ENCODE peak calls at places on chromosomes 13 and 19, in six cellular contexts. V, R, X, M, W and H are unnamed samples.

GRCh38 chr13:37479901-37480300 is 118.7 kb downstream of the POSTN start:
- ATAC-seq in V (no peak), R (no peak), X (no peak), M (no peak), W (no peak), H (no peak)

GRCh38 chr19:31491246-31491645 is 142.0 kb upstream of the TSHZ3 start:
- ATAC-seq in V (no peak), R (no peak), X (no peak), M (no peak), W (no peak), H (no peak)

GRCh38 chr19:3977242-3978143 is 6.6 kb upstream of the DAPK3 start:
- ATAC-seq in V (peak), R (peak), X (peak), M (peak), W (no peak), H (no peak)

GRCh38 chr13:32233062-32233461 is 82.1 kb downstream of the ZAR1L start:
- ATAC-seq in V (no peak), R (no peak), X (no peak), M (no peak), W (no peak), H (no peak)

GRCh38 chr13:73288596-73288995 is 229.8 kb downstream of the KLF5 start:
- ATAC-seq in V (no peak), R (no peak), X (no peak), M (no peak), W (no peak), H (no peak)

GRCh38 chr13:25347156-25347555 is 24.6 kb upstream of the ATP8A2 start:
- ATAC-seq in V (no peak), R (no peak), X (no peak), M (peak), W (no peak), H (no peak)

GRCh38 chr13:101569807-101570206 is 117.3 kb downstream of the ITGBL1 start:
- ATAC-seq in V (no peak), R (no peak), X (no peak), M (no peak), W (no peak), H (no peak)

GRCh38 chr19:45056831-45057230 is 18.0 kb downstream of the CLASRP start:
- ATAC-seq in V (no peak), R (no peak), X (no peak), M (no peak), W (no peak), H (no peak)

GRCh38 chr19:51715850-51716249 is 7.9 kb downstream of the HAS1 start:
- ATAC-seq in V (no peak), R (no peak), X (no peak), M (no peak), W (no peak), H (no peak)

GRCh38 chr19:42568006-42568405 is 26.7 kb downstream of the CEACAM8 start:
- ATAC-seq in V (no peak), R (peak), X (no peak), M (no peak), W (peak), H (no peak)

GRCh38 chr13:73715910-73716257 is 418.3 kb downstream of the KLF12 start:
- ATAC-seq in V (no peak), R (no peak), X (no peak), M (no peak), W (peak), H (no peak)

GRCh38 chr19:38893341-38893771 is 6.1 kb downstream of the SIRT2 start:
- ATAC-seq in V (no peak), R (no peak), X (no peak), M (no peak), W (no peak), H (no peak)

GRCh38 chr19:55097864-55098715 is 19.3 kb downstream of the PPP1R12C start:
- ATAC-seq in V (no peak), R (peak), X (no peak), M (no peak), W (no peak), H (no peak)

GRCh38 chr13:51523082-51523518 is 61.2 kb upstream of the WDFY2 start:
- ATAC-seq in V (no peak), R (no peak), X (peak), M (peak), W (peak), H (no peak)

GRCh38 chr13:99151516-99151915 is 49.1 kb upstream of the UBAC2 start:
- ATAC-seq in V (peak), R (no peak), X (peak), M (no peak), W (peak), H (no peak)

GRCh38 chr19:4744451-4745170 is 21.0 kb upstream of the DPP9 start:
- ATAC-seq in V (peak), R (peak), X (peak), M (peak), W (peak), H (peak)

GRCh38 chr13:39811696-39812095 is 156.2 kb downstream of the COG6 start:
- ATAC-seq in V (peak), R (no peak), X (peak), M (peak), W (peak), H (no peak)

GRCh38 chr19:46182476-46182875 is 34.4 kb downstream of the IGFL2 start:
- ATAC-seq in V (no peak), R (no peak), X (no peak), M (no peak), W (no peak), H (no peak)

GRCh38 chr13:113647351-113648217 is 10.4 kb downstream of the ATP4B start:
- ATAC-seq in V (no peak), R (peak), X (peak), M (peak), W (no peak), H (peak)

GRCh38 chr19:39082745-39083598 is 1.2 kb upstream of the ACP7 start:
- ATAC-seq in V (no peak), R (no peak), X (no peak), M (no peak), W (no peak), H (no peak)

GRCh38 chr19:30896551-30896950 is 452.7 kb downstream of the TSHZ3 start:
- ATAC-seq in V (no peak), R (no peak), X (no peak), M (no peak), W (no peak), H (no peak)

GRCh38 chr13:21124853-21125252 is 51.5 kb downstream of the SKA3 start:
- ATAC-seq in V (no peak), R (no peak), X (peak), M (peak), W (no peak), H (no peak)

GRCh38 chr13:113186061-113186900 is 22.2 kb downstream of the PCID2 start:
- ATAC-seq in V (no peak), R (no peak), X (no peak), M (no peak), W (peak), H (no peak)

GRCh38 chr19:19595171-19595701 is 23.3 kb downstream of the PBX4 start:
- ATAC-seq in V (no peak), R (peak), X (no peak), M (no peak), W (no peak), H (peak)

GRCh38 chr13:110338441-110339101 is 31.5 kb downstream of the COL4A2 start:
- ATAC-seq in V (no peak), R (no peak), X (no peak), M (no peak), W (no peak), H (peak)
- TF ChIP-seq EP300 in V (no peak), R (no peak), X (no peak), M (no peak), W (no peak), H (no peak)

GRCh38 chr13:41463823-41464602 is 6.7 kb downstream of the RGCC start:
- ATAC-seq in V (peak), R (no peak), X (no peak), M (no peak), W (peak), H (no peak)

GRCh38 chr13:41468631-41469030 is 11.3 kb downstream of the RGCC start:
- ATAC-seq in V (no peak), R (no peak), X (no peak), M (no peak), W (no peak), H (no peak)

GRCh38 chr13:41467546-41467945 is 10.2 kb downstream of the RGCC start:
- ATAC-seq in V (no peak), R (no peak), X (no peak), M (no peak), W (no peak), H (no peak)

GRCh38 chr13:41465215-41465907 is 8.0 kb downstream of the RGCC start:
- ATAC-seq in V (peak), R (peak), X (no peak), M (no peak), W (peak), H (peak)

DNA sequence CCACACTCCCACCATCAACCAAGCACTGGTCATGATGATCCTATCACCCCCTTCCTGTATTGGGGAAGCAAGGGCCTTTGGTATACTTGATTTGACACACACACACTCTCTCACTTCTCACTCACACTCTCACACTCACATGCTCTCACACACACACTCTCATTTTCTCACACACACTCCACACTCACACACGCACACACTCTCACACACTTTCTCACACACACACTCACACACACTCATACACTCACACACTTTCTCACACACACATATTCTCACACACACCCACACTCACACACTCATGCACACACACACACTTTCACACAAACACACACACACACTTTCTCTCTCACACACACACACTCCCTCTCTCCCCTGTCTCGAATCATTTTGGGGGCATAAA is 8.6 kb downstream of the RGCC start:
- ATAC-seq in V (no peak), R (no peak), X (no peak), M (no peak), W (no peak), H (no peak)
- TF ChIP-seq POLR2A in V (no peak), R (peak), X (no peak), M (no peak), W (no peak), H (no peak)

GRCh38 chr13:77494226-77494625 is 41.3 kb upstream of the SCEL start:
- ATAC-seq in V (no peak), R (no peak), X (no peak), M (no peak), W (no peak), H (no peak)

GRCh38 chr13:77489566-77490337 is 45.8 kb upstream of the SCEL start:
- ATAC-seq in V (no peak), R (no peak), X (peak), M (no peak), W (peak), H (no peak)

GRCh38 chr13:77492982-77493381 is 42.5 kb upstream of the SCEL start:
- ATAC-seq in V (peak), R (peak), X (peak), M (peak), W (peak), H (peak)
- TF ChIP-seq EP300 in V (no peak), R (no peak), X (no peak), M (no peak), W (no peak), H (no peak)

GRCh38 chr19:9818734-9819589 is at the start of gene FBXL12:
- ATAC-seq in V (peak), R (peak), X (peak), M (peak), W (peak), H (peak)
- TF ChIP-seq POLR2A in V (peak), R (peak), X (peak), M (peak), W (peak), H (peak)

GRCh38 chr19:33086955-33087354 is 6.0 kb downstream of the GPATCH1 start:
- ATAC-seq in V (no peak), R (no peak), X (no peak), M (no peak), W (no peak), H (no peak)

GRCh38 chr19:33085570-33086128 is 4.7 kb downstream of the GPATCH1 start:
- ATAC-seq in V (no peak), R (no peak), X (no peak), M (no peak), W (no peak), H (no peak)

GRCh38 chr19:33075519-33075918 is 5.5 kb upstream of the GPATCH1 start:
- ATAC-seq in V (no peak), R (no peak), X (no peak), M (no peak), W (no peak), H (no peak)

GRCh38 chr19:33080761-33081681 is at the start of gene GPATCH1:
- ATAC-seq in V (peak), R (peak), X (peak), M (peak), W (peak), H (peak)
- TF ChIP-seq EP300 in V (no peak), R (no peak), X (no peak), M (peak), W (no peak), H (no peak)

GRCh38 chr19:18501832-18502231 is 20.0 kb downstream of the ELL start:
- ATAC-seq in V (no peak), R (peak), X (no peak), M (no peak), W (no peak), H (peak)

GRCh38 chr19:18500820-18501219 is 21.1 kb downstream of the ELL start:
- ATAC-seq in V (no peak), R (no peak), X (no peak), M (no peak), W (no peak), H (peak)

GRCh38 chr19:18502236-18502632 is 19.6 kb downstream of the ELL start:
- ATAC-seq in V (no peak), R (no peak), X (no peak), M (no peak), W (no peak), H (no peak)

GRCh38 chr19:18500376-18500775 is 21.5 kb downstream of the ELL start:
- ATAC-seq in V (no peak), R (no peak), X (no peak), M (no peak), W (no peak), H (no peak)

GRCh38 chr19:18501351-18501750 is 20.5 kb downstream of the ELL start:
- ATAC-seq in V (no peak), R (no peak), X (no peak), M (no peak), W (no peak), H (no peak)
- TF ChIP-seq POLR2A in V (no peak), R (no peak), X (no peak), M (no peak), W (no peak), H (no peak)

DNA sequence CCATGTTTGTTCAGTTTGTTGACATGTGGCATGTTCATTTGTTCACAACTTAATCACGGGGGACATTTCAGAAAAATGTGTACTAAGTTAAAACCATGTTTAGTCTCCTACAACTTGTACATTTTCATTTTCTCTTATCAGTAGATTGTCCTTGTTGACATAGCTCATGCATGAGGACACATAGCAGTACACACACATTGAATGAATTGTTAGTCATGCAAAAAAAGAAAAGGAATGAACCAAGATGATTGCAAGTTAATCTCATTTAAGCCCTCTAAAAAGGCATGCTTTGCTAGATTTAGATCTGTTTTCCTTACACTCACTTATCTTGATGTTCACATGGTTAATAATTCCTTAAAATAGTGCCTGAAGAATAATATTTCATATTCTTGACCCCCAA is 38.2 kb upstream of the AKAP11 start:
- ATAC-seq in V (no peak), R (no peak), X (no peak), M (no peak), W (no peak), H (no peak)
- TF ChIP-seq EP300 in V (no peak), R (no peak), X (no peak), M (no peak), W (no peak), H (no peak)

GRCh38 chr13:43316997-43317396 is 293.6 kb downstream of the DNAJC15 start:
- ATAC-seq in V (no peak), R (peak), X (no peak), M (no peak), W (peak), H (peak)
- TF ChIP-seq POLR2A in V (no peak), R (no peak), X (no peak), M (no peak), W (no peak), H (no peak)